ENCODE peak calls at places on chromosomes 2 and 18, in nine cellular contexts. One of them, this sample, is unnamed.

GRCh38 chr2:231321556-231322334 is 73.8 kb upstream of the B3GNT7 start:
- DNase-seq in cardiac fibroblast: no peak
- DNase-seq in dorsolateral prefrontal cortex: no peak
- DNase-seq in fibroblast of mammary gland: no peak
- DNase-seq in GM23248: no peak
- DNase-seq in mesenchymal stem cell: no peak
- DNase-seq in neural progenitor cell: no peak
- DNase-seq in GM06990: no peak
- DNase-seq in right cardiac atrium: peak
- DNase-seq in this sample: peak

GRCh38 chr2:162524849-162525248 is 180.9 kb downstream of the GCA start:
- DNase-seq in cardiac fibroblast: no peak
- DNase-seq in dorsolateral prefrontal cortex: no peak
- DNase-seq in fibroblast of mammary gland: no peak
- DNase-seq in GM23248: no peak
- DNase-seq in mesenchymal stem cell: no peak
- DNase-seq in neural progenitor cell: no peak
- DNase-seq in GM06990: no peak
- DNase-seq in right cardiac atrium: no peak
- DNase-seq in this sample: no peak

GRCh38 chr2:121244616-121245015 is 40.4 kb downstream of the TFCP2L1 start:
- DNase-seq in cardiac fibroblast: no peak
- DNase-seq in dorsolateral prefrontal cortex: no peak
- DNase-seq in fibroblast of mammary gland: no peak
- DNase-seq in GM23248: no peak
- DNase-seq in mesenchymal stem cell: no peak
- DNase-seq in neural progenitor cell: no peak
- DNase-seq in GM06990: no peak
- DNase-seq in right cardiac atrium: no peak
- DNase-seq in this sample: no peak

GRCh38 chr2:17658251-17658843 is 95.3 kb downstream of the SMC6 start:
- DNase-seq in cardiac fibroblast: peak
- DNase-seq in dorsolateral prefrontal cortex: no peak
- DNase-seq in fibroblast of mammary gland: peak
- DNase-seq in GM23248: peak
- DNase-seq in mesenchymal stem cell: no peak
- DNase-seq in neural progenitor cell: no peak
- DNase-seq in GM06990: peak
- DNase-seq in right cardiac atrium: no peak
- DNase-seq in this sample: no peak

GRCh38 chr2:168336786-168337388 is 89.5 kb upstream of the STK39 start:
- DNase-seq in cardiac fibroblast: no peak
- DNase-seq in dorsolateral prefrontal cortex: no peak
- DNase-seq in fibroblast of mammary gland: no peak
- DNase-seq in GM23248: no peak
- DNase-seq in mesenchymal stem cell: no peak
- DNase-seq in neural progenitor cell: peak
- DNase-seq in GM06990: no peak
- DNase-seq in right cardiac atrium: no peak
- DNase-seq in this sample: no peak

GRCh38 chr2:189555243-189555642 is 25.3 kb downstream of the SLC40A1 start:
- DNase-seq in cardiac fibroblast: no peak
- DNase-seq in dorsolateral prefrontal cortex: no peak
- DNase-seq in fibroblast of mammary gland: no peak
- DNase-seq in GM23248: no peak
- DNase-seq in mesenchymal stem cell: no peak
- DNase-seq in neural progenitor cell: no peak
- DNase-seq in GM06990: no peak
- DNase-seq in right cardiac atrium: no peak
- DNase-seq in this sample: no peak

GRCh38 chr2:102070058-102070642 is 72.4 kb upstream of the IL1R1 start:
- DNase-seq in cardiac fibroblast: peak
- DNase-seq in dorsolateral prefrontal cortex: no peak
- DNase-seq in fibroblast of mammary gland: peak
- DNase-seq in GM23248: peak
- DNase-seq in mesenchymal stem cell: peak
- DNase-seq in neural progenitor cell: no peak
- DNase-seq in GM06990: no peak
- DNase-seq in right cardiac atrium: peak
- DNase-seq in this sample: peak

GRCh38 chr2:32832821-32833220 is 113.9 kb upstream of the LTBP1 start:
- DNase-seq in cardiac fibroblast: peak
- DNase-seq in dorsolateral prefrontal cortex: no peak
- DNase-seq in fibroblast of mammary gland: peak
- DNase-seq in GM23248: peak
- DNase-seq in mesenchymal stem cell: peak
- DNase-seq in neural progenitor cell: peak
- DNase-seq in GM06990: no peak
- DNase-seq in right cardiac atrium: no peak
- DNase-seq in this sample: no peak

GRCh38 chr2:171810409-171810993 is 83.5 kb downstream of the SLC25A12 start:
- DNase-seq in cardiac fibroblast: peak
- DNase-seq in dorsolateral prefrontal cortex: no peak
- DNase-seq in fibroblast of mammary gland: no peak
- DNase-seq in GM23248: no peak
- DNase-seq in mesenchymal stem cell: peak
- DNase-seq in neural progenitor cell: no peak
- DNase-seq in GM06990: no peak
- DNase-seq in right cardiac atrium: no peak
- DNase-seq in this sample: no peak

GRCh38 chr2:217386041-217386440 is 526.2 kb upstream of the TNP1 start:
- DNase-seq in cardiac fibroblast: no peak
- DNase-seq in dorsolateral prefrontal cortex: no peak
- DNase-seq in fibroblast of mammary gland: no peak
- DNase-seq in GM23248: no peak
- DNase-seq in mesenchymal stem cell: no peak
- DNase-seq in neural progenitor cell: no peak
- DNase-seq in GM06990: no peak
- DNase-seq in right cardiac atrium: no peak
- DNase-seq in this sample: no peak

GRCh38 chr2:233092446-233093438 is 32.6 kb downstream of the INPP5D start:
- DNase-seq in cardiac fibroblast: no peak
- DNase-seq in dorsolateral prefrontal cortex: no peak
- DNase-seq in fibroblast of mammary gland: no peak
- DNase-seq in GM23248: no peak
- DNase-seq in mesenchymal stem cell: no peak
- DNase-seq in neural progenitor cell: no peak
- DNase-seq in GM06990: no peak
- DNase-seq in right cardiac atrium: no peak
- DNase-seq in this sample: no peak

GRCh38 chr18:58392336-58393000 is 236.4 kb downstream of the ALPK2 start:
- DNase-seq in cardiac fibroblast: peak
- DNase-seq in dorsolateral prefrontal cortex: no peak
- DNase-seq in fibroblast of mammary gland: peak
- DNase-seq in GM23248: peak
- DNase-seq in mesenchymal stem cell: no peak
- DNase-seq in neural progenitor cell: peak
- DNase-seq in GM06990: no peak
- DNase-seq in right cardiac atrium: no peak
- DNase-seq in this sample: no peak

GRCh38 chr2:37635359-37636208 is 35.9 kb downstream of the CDC42EP3 start:
- DNase-seq in cardiac fibroblast: peak
- DNase-seq in dorsolateral prefrontal cortex: no peak
- DNase-seq in fibroblast of mammary gland: peak
- DNase-seq in GM23248: peak
- DNase-seq in mesenchymal stem cell: peak
- DNase-seq in neural progenitor cell: no peak
- DNase-seq in GM06990: peak
- DNase-seq in right cardiac atrium: no peak
- DNase-seq in this sample: no peak

GRCh38 chr18:37634516-37634915 is 68.9 kb upstream of the CELF4 start:
- DNase-seq in cardiac fibroblast: no peak
- DNase-seq in dorsolateral prefrontal cortex: no peak
- DNase-seq in fibroblast of mammary gland: no peak
- DNase-seq in GM23248: no peak
- DNase-seq in mesenchymal stem cell: no peak
- DNase-seq in neural progenitor cell: no peak
- DNase-seq in GM06990: no peak
- DNase-seq in right cardiac atrium: no peak
- DNase-seq in this sample: no peak

GRCh38 chr2:228533156-228533555 is 351.7 kb upstream of the SPHKAP start:
- DNase-seq in cardiac fibroblast: no peak
- DNase-seq in dorsolateral prefrontal cortex: no peak
- DNase-seq in fibroblast of mammary gland: no peak
- DNase-seq in GM23248: no peak
- DNase-seq in mesenchymal stem cell: no peak
- DNase-seq in neural progenitor cell: no peak
- DNase-seq in GM06990: no peak
- DNase-seq in right cardiac atrium: no peak
- DNase-seq in this sample: no peak

GRCh38 chr18:51149605-51150429 is 47.7 kb downstream of the MEX3C start:
- DNase-seq in cardiac fibroblast: peak
- DNase-seq in dorsolateral prefrontal cortex: no peak
- DNase-seq in fibroblast of mammary gland: peak
- DNase-seq in GM23248: peak
- DNase-seq in mesenchymal stem cell: peak
- DNase-seq in neural progenitor cell: no peak
- DNase-seq in GM06990: no peak
- DNase-seq in right cardiac atrium: no peak
- DNase-seq in this sample: no peak

GRCh38 chr2:1051075-1051474 is 100.4 kb downstream of the SNTG2 start:
- DNase-seq in cardiac fibroblast: peak
- DNase-seq in dorsolateral prefrontal cortex: no peak
- DNase-seq in fibroblast of mammary gland: peak
- DNase-seq in GM23248: peak
- DNase-seq in mesenchymal stem cell: peak
- DNase-seq in neural progenitor cell: no peak
- DNase-seq in GM06990: no peak
- DNase-seq in right cardiac atrium: no peak
- DNase-seq in this sample: no peak

GRCh38 chr2:85579266-85579935 is 2.0 kb downstream of the VAMP8 start:
- DNase-seq in cardiac fibroblast: no peak
- DNase-seq in dorsolateral prefrontal cortex: no peak
- DNase-seq in fibroblast of mammary gland: no peak
- DNase-seq in GM23248: no peak
- DNase-seq in mesenchymal stem cell: peak
- DNase-seq in neural progenitor cell: no peak
- DNase-seq in GM06990: no peak
- DNase-seq in right cardiac atrium: peak
- DNase-seq in this sample: no peak
- H3K4me3 ChIP-seq in cardiac fibroblast: no peak
- H3K4me3 ChIP-seq in dorsolateral prefrontal cortex: no peak
- H3K4me3 ChIP-seq in fibroblast of mammary gland: no peak
- H3K4me3 ChIP-seq in GM23248: no peak
- H3K4me3 ChIP-seq in mesenchymal stem cell: no peak
- H3K4me3 ChIP-seq in neural progenitor cell: no peak
- H3K4me3 ChIP-seq in GM06990: no peak
- H3K4me3 ChIP-seq in right cardiac atrium: no peak
- H3K4me3 ChIP-seq in this sample: peak

GRCh38 chr2:96325884-96326255 is 753 bp downstream of the ITPRIPL1 start:
- DNase-seq in cardiac fibroblast: no peak
- DNase-seq in dorsolateral prefrontal cortex: no peak
- DNase-seq in fibroblast of mammary gland: no peak
- DNase-seq in GM23248: no peak
- DNase-seq in mesenchymal stem cell: no peak
- DNase-seq in neural progenitor cell: no peak
- DNase-seq in GM06990: peak
- DNase-seq in right cardiac atrium: no peak
- DNase-seq in this sample: no peak
- H3K4me3 ChIP-seq in cardiac fibroblast: no peak
- H3K4me3 ChIP-seq in dorsolateral prefrontal cortex: peak
- H3K4me3 ChIP-seq in fibroblast of mammary gland: peak
- H3K4me3 ChIP-seq in GM23248: peak
- H3K4me3 ChIP-seq in mesenchymal stem cell: peak
- H3K4me3 ChIP-seq in neural progenitor cell: peak
- H3K4me3 ChIP-seq in GM06990: peak
- H3K4me3 ChIP-seq in right cardiac atrium: peak
- H3K4me3 ChIP-seq in this sample: peak

GRCh38 chr2:48345176-48345575 is 184.8 kb upstream of the STON1 start:
- DNase-seq in cardiac fibroblast: peak
- DNase-seq in dorsolateral prefrontal cortex: no peak
- DNase-seq in fibroblast of mammary gland: peak
- DNase-seq in GM23248: no peak
- DNase-seq in mesenchymal stem cell: no peak
- DNase-seq in neural progenitor cell: no peak
- DNase-seq in GM06990: no peak
- DNase-seq in right cardiac atrium: no peak
- DNase-seq in this sample: no peak

GRCh38 chr2:48343154-48343553 is 186.8 kb upstream of the STON1 start:
- DNase-seq in cardiac fibroblast: no peak
- DNase-seq in dorsolateral prefrontal cortex: no peak
- DNase-seq in fibroblast of mammary gland: no peak
- DNase-seq in GM23248: no peak
- DNase-seq in mesenchymal stem cell: no peak
- DNase-seq in neural progenitor cell: no peak
- DNase-seq in GM06990: no peak
- DNase-seq in right cardiac atrium: no peak
- DNase-seq in this sample: no peak

GRCh38 chr2:48346124-48346536 is 183.8 kb upstream of the STON1 start:
- DNase-seq in cardiac fibroblast: peak
- DNase-seq in dorsolateral prefrontal cortex: no peak
- DNase-seq in fibroblast of mammary gland: peak
- DNase-seq in GM23248: peak
- DNase-seq in mesenchymal stem cell: peak
- DNase-seq in neural progenitor cell: peak
- DNase-seq in GM06990: no peak
- DNase-seq in right cardiac atrium: peak
- DNase-seq in this sample: peak

GRCh38 chr2:48343571-48344440 is 186.1 kb upstream of the STON1 start:
- DNase-seq in cardiac fibroblast: peak
- DNase-seq in dorsolateral prefrontal cortex: no peak
- DNase-seq in fibroblast of mammary gland: peak
- DNase-seq in GM23248: peak
- DNase-seq in mesenchymal stem cell: peak
- DNase-seq in neural progenitor cell: no peak
- DNase-seq in GM06990: no peak
- DNase-seq in right cardiac atrium: no peak
- DNase-seq in this sample: no peak

GRCh38 chr2:48344441-48344756 is 185.6 kb upstream of the STON1 start:
- DNase-seq in cardiac fibroblast: no peak
- DNase-seq in dorsolateral prefrontal cortex: no peak
- DNase-seq in fibroblast of mammary gland: no peak
- DNase-seq in GM23248: no peak
- DNase-seq in mesenchymal stem cell: no peak
- DNase-seq in neural progenitor cell: no peak
- DNase-seq in GM06990: no peak
- DNase-seq in right cardiac atrium: no peak
- DNase-seq in this sample: no peak
- H3K4me3 ChIP-seq in cardiac fibroblast: peak
- H3K4me3 ChIP-seq in dorsolateral prefrontal cortex: peak
- H3K4me3 ChIP-seq in fibroblast of mammary gland: no peak
- H3K4me3 ChIP-seq in GM23248: peak
- H3K4me3 ChIP-seq in mesenchymal stem cell: no peak
- H3K4me3 ChIP-seq in neural progenitor cell: no peak
- H3K4me3 ChIP-seq in GM06990: no peak
- H3K4me3 ChIP-seq in right cardiac atrium: no peak
- H3K4me3 ChIP-seq in this sample: peak

DNA sequence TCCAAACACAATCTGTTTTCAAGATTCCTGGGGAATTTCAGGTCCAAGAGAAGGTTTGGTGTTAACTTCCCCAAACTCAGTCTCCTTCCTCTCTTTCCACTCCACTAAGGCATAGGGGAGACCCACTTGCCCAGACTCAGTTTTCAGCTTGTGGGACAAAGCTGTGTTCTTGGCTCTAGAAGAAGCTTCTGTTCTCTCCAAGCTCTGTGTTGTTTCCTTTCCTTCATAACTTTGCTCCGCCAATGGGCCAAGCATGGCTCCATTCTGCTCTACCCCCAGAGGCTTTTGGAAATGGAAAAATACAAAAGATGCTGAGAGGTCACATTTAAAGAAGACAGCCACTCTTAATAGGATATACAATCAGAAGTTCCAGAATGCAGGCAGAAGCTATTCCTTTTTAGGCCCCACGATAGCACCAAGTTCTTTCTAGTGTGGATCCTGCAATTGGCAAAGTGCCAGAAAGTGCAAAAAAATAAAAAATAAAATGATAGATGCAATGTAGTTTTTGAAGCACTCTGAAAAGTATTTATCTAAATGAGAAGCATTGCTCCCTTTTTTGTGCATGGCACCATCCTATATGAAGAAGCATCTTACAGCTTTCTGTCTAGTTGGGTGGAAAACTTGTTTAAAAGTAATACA is 510.1 kb downstream of the TXNL1 start:
- DNase-seq in cardiac fibroblast: no peak
- DNase-seq in dorsolateral prefrontal cortex: no peak
- DNase-seq in fibroblast of mammary gland: no peak
- DNase-seq in GM23248: no peak
- DNase-seq in mesenchymal stem cell: no peak
- DNase-seq in neural progenitor cell: no peak
- DNase-seq in GM06990: no peak
- DNase-seq in right cardiac atrium: no peak
- DNase-seq in this sample: no peak
- H3K4me3 ChIP-seq in cardiac fibroblast: no peak
- H3K4me3 ChIP-seq in dorsolateral prefrontal cortex: no peak
- H3K4me3 ChIP-seq in fibroblast of mammary gland: no peak
- H3K4me3 ChIP-seq in GM23248: no peak
- H3K4me3 ChIP-seq in mesenchymal stem cell: no peak
- H3K4me3 ChIP-seq in neural progenitor cell: no peak
- H3K4me3 ChIP-seq in GM06990: no peak
- H3K4me3 ChIP-seq in right cardiac atrium: no peak
- H3K4me3 ChIP-seq in this sample: no peak